ENCODE peak calls at places on chromosomes 6 and 20, in eight cellular contexts. D is adipocyte; U is cardiac septum; O is foreskin keratinocyte; X is stimulated activated CD4-positive, alpha-beta T cell treated with anti-CD3 and anti-CD28 coated beads, Interleukin-4, amount 100 ng/mL, for 48 hours; B is left ventricle myocardium superior; W is left cardiac atrium; K is right atrium auricular region. V is an unnamed sample.

GRCh38 chr20:64070244-64070993 is 7.4 kb downstream of the TCEA2 start:
- DNase-seq in B (no peak), U (no peak), O (no peak), W (no peak), D (no peak), K (no peak), X (no peak), V (no peak)

GRCh38 chr6:44966449-44967091 is 361.6 kb upstream of the RUNX2 start:
- DNase-seq in D (peak), X (no peak), K (no peak), U (no peak), O (peak), B (no peak), W (no peak), V (no peak)

GRCh38 chr6:78749326-78749725 is 118.0 kb upstream of the IRAK1BP1 start:
- DNase-seq in B (no peak), U (no peak), W (no peak), X (no peak), O (peak), D (peak), K (no peak), V (no peak)

GRCh38 chr6:35140991-35141720 is at the start of gene TCP11:
- DNase-seq in O (no peak), X (no peak), B (peak), W (peak), K (no peak), D (no peak), U (no peak), V (peak)

GRCh38 chr6:151430886-151431285 is 21.0 kb downstream of the RMND1 start:
- DNase-seq in D (no peak), U (no peak), O (no peak), W (no peak), B (no peak), K (no peak), X (no peak), V (no peak)

GRCh38 chr6:98036344-98036743 is 753.3 kb upstream of the MMS22L start:
- DNase-seq in D (no peak), X (no peak), O (no peak), K (no peak), W (no peak), B (no peak), U (no peak), V (no peak)

GRCh38 chr20:46555370-46555956 is 5.0 kb upstream of the OCSTAMP start:
- DNase-seq in K (no peak), B (no peak), O (no peak), W (no peak), D (no peak), X (no peak), U (no peak), V (no peak)

GRCh38 chr6:116265081-116265829 is 11.4 kb upstream of the TSPYL4 start:
- DNase-seq in B (peak), X (no peak), D (no peak), W (peak), K (no peak), O (peak), U (no peak), V (no peak)

GRCh38 chr6:157240059-157240959 is 83.0 kb downstream of the TMEM242 start:
- DNase-seq in U (no peak), O (no peak), D (no peak), B (peak), K (peak), W (peak), X (no peak), V (no peak)

GRCh38 chr20:45110301-45110700 is 4.7 kb downstream of the WFDC5 start:
- DNase-seq in D (no peak), X (no peak), O (no peak), K (no peak), U (no peak), W (no peak), B (no peak), V (no peak)

GRCh38 chr6:78268591-78268990 is 598.8 kb upstream of the IRAK1BP1 start:
- DNase-seq in X (no peak), B (no peak), W (no peak), D (no peak), K (no peak), O (no peak), U (no peak), V (no peak)

GRCh38 chr6:40932953-40933352 is 106.1 kb downstream of the UNC5CL start:
- DNase-seq in X (no peak), O (no peak), K (no peak), D (no peak), B (no peak), U (no peak), W (no peak), V (no peak)

GRCh38 chr20:63979221-63979548 is 257 bp downstream of the SAMD10 start:
- DNase-seq in K (no peak), B (no peak), D (no peak), U (no peak), O (no peak), W (no peak), X (no peak), V (peak)

GRCh38 chr6:33419580-33420492 is at the start of gene SYNGAP1:
- DNase-seq in D (peak), W (peak), B (peak), X (peak), K (no peak), U (no peak), O (no peak), V (peak)

GRCh38 chr6:26020983-26021349 is 58.4 kb downstream of the TRIM38 start:
- DNase-seq in X (peak), U (peak), W (peak), D (peak), B (peak), O (no peak), K (peak), V (peak)

GRCh38 chr6:169326067-169326799 is 72.6 kb upstream of the THBS2 start:
- DNase-seq in K (no peak), B (no peak), O (no peak), D (peak), W (no peak), X (no peak), U (no peak), V (no peak)

GRCh38 chr6:111623046-111623718 is 17.5 kb upstream of the TRAF3IP2 start:
- DNase-seq in B (no peak), W (peak), D (no peak), U (no peak), X (no peak), O (peak), K (peak), V (no peak)

GRCh38 chr20:12946789-12947188 is 62.0 kb upstream of the SPTLC3 start:
- DNase-seq in U (no peak), B (no peak), W (no peak), X (no peak), D (no peak), K (no peak), O (no peak), V (no peak)

GRCh38 chr6:45387236-45387635 is 9.5 kb upstream of the SUPT3H start:
- DNase-seq in B (no peak), O (no peak), W (no peak), X (no peak), U (no peak), D (peak), K (no peak), V (no peak)

GRCh38 chr20:23349338-23350006 is 1.1 kb upstream of the NXT1 start:
- DNase-seq in W (no peak), K (no peak), O (no peak), U (no peak), B (no peak), X (no peak), D (no peak), V (no peak)

GRCh38 chr20:62936996-62937352 is 973 bp upstream of the GID8 start:
- DNase-seq in X (no peak), B (no peak), W (no peak), D (peak), U (no peak), K (no peak), O (no peak), V (no peak)